ENCODE peak calls at places on chromosomes 6 and 20, in five cellular contexts. U, G, R, M and W are unnamed samples.

GRCh38 chr6:132604635-132605150 is 15.2 kb upstream of the TAAR5 start:
- DNase-seq in U (no peak), G (no peak), R (no peak), M (no peak), W (no peak)

GRCh38 chr6:83518946-83519489 is 6.7 kb downstream of the PRSS35 start:
- DNase-seq in U (no peak), G (no peak), R (no peak), M (no peak), W (no peak)

GRCh38 chr6:119333707-119334295 is 15.8 kb downstream of the MAN1A1 start:
- DNase-seq in U (no peak), G (no peak), R (no peak), M (no peak), W (no peak)

GRCh38 chr6:106761160-106761559 is 131.8 kb downstream of the QRSL1 start:
- DNase-seq in U (no peak), G (no peak), R (no peak), M (no peak), W (no peak)

GRCh38 chr20:56217820-56218219 is 30.7 kb upstream of the MC3R start:
- DNase-seq in U (no peak), G (no peak), R (no peak), M (no peak), W (no peak)

GRCh38 chr20:49032455-49032854 is 13.7 kb upstream of the CSE1L start:
- DNase-seq in U (no peak), G (no peak), R (no peak), M (no peak), W (no peak)

GRCh38 chr6:9456241-9456658 is 958.6 kb downstream of the TFAP2A start:
- DNase-seq in U (peak), G (no peak), R (no peak), M (no peak), W (peak)

GRCh38 chr6:29112135-29112534 is 4.3 kb downstream of the OR2J3 start:
- DNase-seq in U (no peak), G (no peak), R (no peak), M (no peak), W (no peak)

GRCh38 chr20:23445596-23446217 is 6.2 kb downstream of the CSTL1 start:
- DNase-seq in U (no peak), G (no peak), R (no peak), M (no peak), W (no peak)

GRCh38 chr6:95084867-95085266 is 492.5 kb upstream of the MANEA start:
- DNase-seq in U (no peak), G (no peak), R (no peak), M (no peak), W (no peak)

GRCh38 chr6:119612871-119613515 is 263.4 kb upstream of the MAN1A1 start:
- DNase-seq in U (no peak), G (no peak), R (no peak), M (no peak), W (no peak)

GRCh38 chr6:47669684-47670515 is 28.5 kb upstream of the ADGRF4 start:
- DNase-seq in U (peak), G (no peak), R (no peak), M (no peak), W (no peak)